ENCODE peak calls at places on chromosome 7, in ten cellular contexts. Q, O, I, W, F, D, G, H, X and L are unnamed samples.
A peak's percentile ranks its signal among the peaks of the same experiment; 100 is the strongest.

GRCh38 chr7:26691886-26692285 is 172.5 kb downstream of the SKAP2 start:
- DNase-seq in Q (no peak), O (no peak), I (no peak), W (no peak), F (no peak), D (no peak), G (no peak), H (no peak), X (no peak), L (no peak)

GRCh38 chr7:116213361-116214155 is 3.2 kb downstream of the TES start:
- DNase-seq in Q (peak; percentile 69), O (no peak), I (no peak), W (no peak), F (no peak), D (no peak), G (peak; percentile 64), H (no peak), X (no peak), L (no peak)

GRCh38 chr7:98267305-98267704 is 14.2 kb upstream of the BRI3 start:
- DNase-seq in Q (no peak), O (no peak), I (no peak), W (no peak), F (no peak), D (no peak), G (no peak), H (no peak), X (no peak), L (no peak)

GRCh38 chr7:131945313-131945831 is 388.9 kb upstream of the PODXL start:
- DNase-seq in Q (no peak), O (no peak), I (peak; percentile 82), W (peak; percentile 9), F (no peak), D (peak; percentile 52), G (peak; percentile 12), H (peak; percentile 58), X (peak; percentile 83), L (no peak)

GRCh38 chr7:108384721-108385483 is 71.3 kb downstream of the NRCAM start:
- DNase-seq in Q (no peak), O (no peak), I (no peak), W (no peak), F (no peak), D (no peak), G (no peak), H (no peak), X (no peak), L (no peak)

GRCh38 chr7:5532520-5533335 is 109.1 kb upstream of the TNRC18 start:
- DNase-seq in Q (no peak), O (no peak), I (no peak), W (no peak), F (peak; percentile 42), D (no peak), G (no peak), H (peak; percentile 17), X (peak; percentile 91), L (no peak)

GRCh38 chr7:151902306-151902705 is 25.4 kb upstream of the PRKAG2 start:
- DNase-seq in Q (no peak), O (no peak), I (no peak), W (no peak), F (no peak), D (no peak), G (no peak), H (no peak), X (no peak), L (no peak)

GRCh38 chr7:64098-64521 is 128.3 kb upstream of the FAM20C start:
- DNase-seq in Q (no peak), O (no peak), I (peak; percentile 40), W (no peak), F (no peak), D (peak; percentile 47), G (peak; percentile 70), H (peak; percentile 39), X (peak; percentile 69), L (no peak)

GRCh38 chr7:135328526-135328925 is 94.9 kb downstream of the STRA8 start:
- DNase-seq in Q (no peak), O (no peak), I (no peak), W (no peak), F (no peak), D (no peak), G (no peak), H (no peak), X (no peak), L (no peak)

GRCh38 chr7:100563809-100564400 is 9.8 kb downstream of the SAP25 start:
- DNase-seq in Q (no peak), O (peak; percentile 75), I (peak; percentile 79), W (peak; percentile 87), F (peak; percentile 82), D (peak; percentile 83), G (peak; percentile 67), H (peak; percentile 41), X (peak; percentile 95), L (no peak)

GRCh38 chr7:71718563-71718962 is 586.6 kb downstream of the GALNT17 start:
- DNase-seq in Q (no peak), O (no peak), I (no peak), W (no peak), F (no peak), D (no peak), G (no peak), H (no peak), X (no peak), L (no peak)

GRCh38 chr7:107372298-107372697 is 97.6 kb upstream of the GPR22 start:
- DNase-seq in Q (no peak), O (no peak), I (no peak), W (no peak), F (no peak), D (no peak), G (peak; percentile 42), H (no peak), X (no peak), L (peak; percentile 37)

GRCh38 chr7:21782996-21783395 is 162.7 kb downstream of the CDCA7L start:
- DNase-seq in Q (no peak), O (no peak), I (no peak), W (no peak), F (no peak), D (no peak), G (no peak), H (no peak), X (no peak), L (no peak)